ENCODE peak calls at places on chromosomes 6 and 20, in four cellular contexts. Z is cardiac muscle cell; G is effector CD4-positive, alpha-beta T cell; W is DMS153. D is an unnamed sample.

GRCh38 chr6:138526822-138527235 is 27.5 kb upstream of the NHSL1 start:
- DNase-seq in G (no peak), W (no peak), Z (no peak), D (no peak)

GRCh38 chr6:144690659-144691058 is 405.5 kb downstream of the UTRN start:
- DNase-seq in G (no peak), Z (no peak), W (no peak), D (no peak)

GRCh38 chr20:2820896-2821869 is 5.0 kb downstream of the TMEM239 start:
- DNase-seq in G (no peak), W (no peak), Z (no peak), D (no peak)

GRCh38 chr6:53328375-53328774 is 20.4 kb downstream of the ELOVL5 start:
- DNase-seq in W (no peak), G (no peak), Z (no peak), D (no peak)

GRCh38 chr6:109139109-109139508 is 43.8 kb downstream of the CEP57L1 start:
- DNase-seq in W (no peak), Z (no peak), G (no peak), D (no peak)

GRCh38 chr6:27242589-27243265 is 4.8 kb upstream of the PRSS16 start:
- DNase-seq in Z (no peak), W (no peak), G (no peak), D (no peak)

GRCh38 chr6:27132532-27133280 is 114.8 kb upstream of the PRSS16 start:
- DNase-seq in Z (peak), G (peak), W (peak), D (peak)

GRCh38 chr6:142013286-142013685 is 119.4 kb upstream of the GJE1 start:
- DNase-seq in G (no peak), Z (no peak), W (no peak), D (no peak)

GRCh38 chr20:6882911-6883310 is 115.4 kb downstream of the BMP2 start:
- DNase-seq in W (no peak), Z (no peak), G (no peak), D (no peak)

GRCh38 chr6:36913082-36913481 is 27.3 kb downstream of the C6orf89 start:
- DNase-seq in G (no peak), Z (no peak), W (no peak), D (no peak)

GRCh38 chr20:38044685-38045084 is 11.1 kb downstream of the RPRD1B start:
- DNase-seq in G (no peak), W (no peak), Z (no peak), D (no peak)

GRCh38 chr20:31707994-31708744 is 14.5 kb downstream of the BCL2L1 start:
- DNase-seq in G (no peak), Z (no peak), W (peak), D (no peak)

GRCh38 chr6:2460216-2460734 is 214.9 kb upstream of the GMDS start:
- DNase-seq in W (no peak), Z (no peak), G (no peak), D (no peak)

GRCh38 chr6:13289789-13290318 is 38.5 kb downstream of the TBC1D7 start:
- DNase-seq in W (no peak), G (no peak), Z (no peak), D (no peak)

GRCh38 chr6:119240257-119241123 is 109.1 kb downstream of the MAN1A1 start:
- DNase-seq in G (no peak), W (no peak), Z (no peak), D (no peak)

GRCh38 chr20:64161595-64162238 is 2.5 kb upstream of the MYT1 start:
- DNase-seq in G (no peak), W (peak), Z (peak), D (no peak)

GRCh38 chr20:43844778-43845614 is 69.7 kb upstream of the TOX2 start:
- DNase-seq in W (peak), Z (no peak), G (no peak), D (no peak)

GRCh38 chr6:138882369-138883017 is 86.6 kb downstream of the ECT2L start:
- DNase-seq in W (no peak), Z (no peak), G (no peak), D (no peak)

GRCh38 chr20:45953672-45954071 is 18.3 kb downstream of the ZNF335 start:
- DNase-seq in Z (no peak), G (no peak), W (no peak), D (no peak)

GRCh38 chr6:16760536-16761468 is at the start of gene ATXN1:
- DNase-seq in G (peak), Z (peak), W (no peak), D (peak)

GRCh38 chr6:71387179-71387578 is 98.6 kb downstream of the OGFRL1 start:
- DNase-seq in W (no peak), G (no peak), Z (no peak), D (no peak)

GRCh38 chr20:1779567-1779966 is 115.6 kb upstream of the SIRPA start:
- DNase-seq in Z (no peak), W (no peak), G (no peak), D (no peak)

GRCh38 chr6:31203345-31203979 is 33.0 kb upstream of the POU5F1 start:
- DNase-seq in W (peak), Z (no peak), G (peak), D (no peak)

GRCh38 chr6:1703923-1704322 is 94.2 kb downstream of the FOXC1 start:
- DNase-seq in Z (no peak), W (no peak), G (no peak), D (no peak)

GRCh38 chr6:157665172-157665571 is 157.9 kb upstream of the SNX9 start:
- DNase-seq in G (no peak), W (peak), Z (no peak), D (no peak)

GRCh38 chr20:8535403-8536003 is 403.4 kb downstream of the PLCB1 start:
- DNase-seq in W (no peak), G (no peak), Z (peak), D (no peak)

GRCh38 chr6:12483712-12484111 is 193.6 kb downstream of the EDN1 start:
- DNase-seq in W (no peak), G (no peak), Z (no peak), D (no peak)

GRCh38 chr20:32155017-32155965 is 45.8 kb downstream of the TM9SF4 start:
- DNase-seq in G (no peak), W (peak), Z (peak), D (no peak)

GRCh38 chr6:31272431-31272830 is 539 bp upstream of the HLA-C start:
- DNase-seq in G (no peak), Z (peak), W (no peak), D (no peak)

GRCh38 chr6:126797981-126798380 is 320.5 kb upstream of the RSPO3 start:
- DNase-seq in W (no peak), Z (no peak), G (no peak), D (no peak)

GRCh38 chr20:49885558-49886332 is 29.6 kb downstream of the SPATA2 start:
- DNase-seq in W (no peak), G (no peak), Z (no peak), D (no peak)

D was measured in activated B cell treated with CpG ODN at 0.5 μM for 24 hours.